ENCODE peak calls at places on chromosomes 3 and 15, in six cellular contexts. N is lower lobe of right lung, S is upper lobe of right lung, O is MM.1S, R is small intestine, Y is pancreas. M is an unnamed sample.
A peak's percentile ranks its signal among the peaks of the same experiment; 100 is the strongest.

GRCh38 chr3:50502584-50503423 is 630 bp downstream of the CACNA2D2 start:
- DNase-seq in N (no peak), S (peak; percentile 70), O (no peak), R (no peak), Y (no peak), M (no peak)

GRCh38 chr15:59656935-59657634 is at the start of gene GTF2A2:
- DNase-seq in N (peak; percentile 97), S (peak; percentile 98), O (peak; percentile 96), R (peak; percentile 97), Y (peak; percentile 92), M (peak; percentile 96)

GRCh38 chr3:3766140-3766539 is 33.1 kb upstream of the LRRN1 start:
- DNase-seq in N (no peak), S (no peak), O (no peak), R (no peak), Y (no peak), M (no peak)

GRCh38 chr3:134087046-134087974 is 57.6 kb upstream of the SLCO2A1 start:
- DNase-seq in N (no peak), S (no peak), O (no peak), R (no peak), Y (no peak), M (no peak)

GRCh38 chr15:42057744-42058646 is 36.4 kb downstream of the PLA2G4D start:
- DNase-seq in N (no peak), S (no peak), O (no peak), R (peak; percentile 19), Y (no peak), M (no peak)

GRCh38 chr3:65436580-65436979 is 602.1 kb downstream of the MAGI1 start:
- DNase-seq in N (no peak), S (no peak), O (peak; percentile 10), R (no peak), Y (no peak), M (no peak)

GRCh38 chr3:183594636-183595035 is 39.1 kb upstream of the KLHL6 start:
- DNase-seq in N (no peak), S (no peak), O (no peak), R (no peak), Y (no peak), M (no peak)

GRCh38 chr3:106825962-106826605 is 551.2 kb upstream of the CCDC54 start:
- DNase-seq in N (no peak), S (no peak), O (no peak), R (no peak), Y (no peak), M (no peak)

GRCh38 chr3:111284485-111285187 is 213.0 kb downstream of the NECTIN3 start:
- DNase-seq in N (no peak), S (no peak), O (no peak), R (no peak), Y (no peak), M (no peak)

GRCh38 chr15:35986072-35986666 is 440.2 kb upstream of the DPH6 start:
- DNase-seq in N (no peak), S (no peak), O (no peak), R (no peak), Y (no peak), M (no peak)

GRCh38 chr15:43279496-43279895 is 12.8 kb upstream of the TGM5 start:
- DNase-seq in N (no peak), S (no peak), O (no peak), R (no peak), Y (no peak), M (no peak)

GRCh38 chr15:39552546-39552945 is 28.3 kb upstream of the THBS1 start:
- DNase-seq in N (no peak), S (no peak), O (peak; percentile 27), R (no peak), Y (no peak), M (no peak)

GRCh38 chr3:108296239-108296638 is at the start of gene HHLA2:
- DNase-seq in N (no peak), S (no peak), O (no peak), R (peak; percentile 97), Y (no peak), M (no peak)

GRCh38 chr3:22372292-22372949 is 621.4 kb upstream of the ZNF385D start:
- DNase-seq in N (peak; percentile 38), S (peak; percentile 64), O (no peak), R (no peak), Y (no peak), M (no peak)

GRCh38 chr15:100738614-100739013 is 136.2 kb downstream of the ASB7 start:
- DNase-seq in N (no peak), S (peak; percentile 39), O (no peak), R (no peak), Y (no peak), M (peak; percentile 31)

GRCh38 chr3:59772416-59773408 is 722.9 kb upstream of the CFAP20DC start:
- DNase-seq in N (no peak), S (no peak), O (peak; percentile 41), R (peak; percentile 33), Y (no peak), M (no peak)

GRCh38 chr3:18011387-18011786 is 269.0 kb upstream of the TBC1D5 start:
- DNase-seq in N (no peak), S (no peak), O (no peak), R (no peak), Y (no peak), M (no peak)

GRCh38 chr15:38263996-38264395 is 11.4 kb downstream of the SPRED1 start:
- DNase-seq in N (no peak), S (no peak), O (no peak), R (no peak), Y (no peak), M (no peak)

GRCh38 chr3:156037356-156037755 is 83.0 kb upstream of the KCNAB1 start:
- DNase-seq in N (no peak), S (no peak), O (no peak), R (no peak), Y (no peak), M (no peak)

GRCh38 chr3:190000187-190000860 is 120.4 kb downstream of the P3H2 start:
- DNase-seq in N (no peak), S (no peak), O (no peak), R (no peak), Y (no peak), M (no peak)
- H3K4me1 ChIP-seq in N (no peaks in the 10 kb centered on the region), S (no peaks in the 10 kb centered on the region), O (no peaks in the 10 kb centered on the region), R (no peaks in the 10 kb centered on the region), Y (no peaks in the 10 kb centered on the region), M (peaks cover 13% of the 10 kb centered on the region)

GRCh38 chr15:96342143-96342466 is 11.6 kb downstream of the NR2F2 start:
- DNase-seq in N (no peak), S (no peak), O (no peak), R (no peak), Y (no peak), M (no peak)

GRCh38 chr15:96343529-96344072 is 13.1 kb downstream of the NR2F2 start:
- DNase-seq in N (no peak), S (no peak), O (no peak), R (peak; percentile 75), Y (no peak), M (peak; percentile 51)

GRCh38 chr15:96344120-96344705 is 13.7 kb downstream of the NR2F2 start:
- DNase-seq in N (no peak), S (no peak), O (no peak), R (no peak), Y (no peak), M (no peak)

GRCh38 chr15:96341465-96342142 is 11.1 kb downstream of the NR2F2 start:
- DNase-seq in N (peak; percentile 39), S (no peak), O (no peak), R (no peak), Y (no peak), M (no peak)

DNA sequence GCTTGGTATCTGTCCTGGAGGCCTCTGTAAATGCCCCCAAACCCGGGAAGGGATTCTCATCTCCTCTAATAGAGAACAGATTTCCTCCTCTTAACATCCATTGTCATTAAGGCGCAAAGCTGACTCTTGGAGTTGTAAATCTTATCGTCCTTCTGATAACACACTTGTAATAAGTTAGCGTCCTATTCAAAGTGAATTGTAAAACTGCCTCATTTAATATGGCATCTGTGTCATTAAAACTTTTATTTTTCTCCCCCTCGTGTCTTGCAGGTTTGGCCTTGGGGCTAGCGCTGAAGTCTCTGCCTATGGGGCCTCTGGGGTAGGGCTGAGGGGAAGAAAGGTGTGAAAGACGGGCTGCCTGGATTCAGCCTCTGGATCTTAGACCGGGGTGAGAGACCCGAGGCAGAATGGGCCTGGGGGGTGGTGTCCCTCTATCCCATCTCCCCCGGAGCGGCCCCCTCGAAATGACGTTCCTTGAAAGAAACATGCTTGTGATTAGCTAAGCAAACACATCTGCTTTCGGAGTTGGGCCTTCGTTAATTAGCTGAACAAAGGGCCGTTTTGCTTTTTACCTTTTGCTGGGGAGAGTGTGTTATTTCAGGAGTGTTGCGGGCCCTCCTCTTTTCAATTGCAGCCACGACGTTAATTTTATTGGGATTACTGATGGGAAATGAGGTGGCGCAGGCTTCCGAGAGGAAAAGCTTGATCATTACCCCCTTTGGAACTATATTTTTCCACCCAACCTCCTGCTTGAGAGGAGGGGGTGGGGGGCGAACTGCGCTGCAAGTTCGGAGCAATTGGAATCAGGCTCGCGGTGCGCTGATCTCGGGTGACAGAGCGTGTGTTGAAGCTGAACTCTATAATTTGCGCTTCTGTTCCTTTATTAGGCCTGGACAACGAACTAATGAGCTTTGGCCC is 12.4 kb downstream of the NR2F2 start:
- DNase-seq in N (no peak), S (no peak), O (no peak), R (peak; percentile 59), Y (no peak), M (no peak)
- H3K4me3 ChIP-seq in N (peak overlapping the region; percentile 71), S (peak overlapping the region; percentile 56), O (no peak overlapping the region), R (peak overlapping the region; percentile 9), Y (peak overlapping the region; percentile 12), M (peak overlapping the region; percentile 9)

DNA sequence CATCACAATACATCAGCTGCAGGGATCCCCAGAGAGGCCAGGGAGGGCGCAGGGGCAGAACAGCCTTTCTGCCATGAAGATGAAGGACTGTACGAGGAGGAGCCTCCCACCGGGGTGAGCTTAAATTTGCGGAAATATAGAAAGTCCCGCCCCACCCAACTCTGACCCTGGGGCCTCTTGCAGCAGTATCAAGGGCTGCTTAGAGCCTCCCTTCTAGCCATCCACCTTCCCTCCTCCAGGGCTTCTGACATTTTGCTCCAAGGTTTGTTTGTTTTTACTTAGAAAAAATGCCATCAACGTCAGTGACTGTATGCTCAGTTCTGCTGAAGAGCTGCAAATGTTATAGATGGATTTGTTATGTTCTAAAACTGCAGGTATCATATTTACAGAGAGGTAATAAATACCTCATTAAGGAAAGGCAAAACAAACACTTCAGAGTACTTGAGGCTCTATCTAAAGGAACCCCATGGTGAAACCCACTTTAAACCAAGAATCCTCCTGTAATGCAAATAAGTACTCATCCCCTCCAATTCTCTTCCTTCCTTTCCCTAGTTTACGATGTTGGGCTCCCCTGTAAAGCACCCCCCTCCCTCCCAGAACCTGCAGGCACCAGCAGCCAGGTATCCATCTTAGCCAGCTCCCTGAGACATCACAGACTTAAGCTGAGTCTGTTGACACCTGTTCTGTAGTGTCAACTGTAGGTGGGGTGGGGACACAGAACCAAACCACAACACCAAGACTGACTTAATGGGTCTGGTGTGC is 30.5 kb downstream of the RFTN1 start:
- DNase-seq in N (peak; percentile 82), S (peak; percentile 67), O (no peak), R (peak; percentile 5), Y (no peak), M (no peak)
- H3K4me1 ChIP-seq in N (peaks cover 61% of the 10 kb centered on the region), S (peaks cover 54% of the 10 kb centered on the region), O (peaks cover 4% of the 10 kb centered on the region), R (no peaks in the 10 kb centered on the region), Y (no peaks in the 10 kb centered on the region), M (peaks cover 9% of the 10 kb centered on the region)

DNA sequence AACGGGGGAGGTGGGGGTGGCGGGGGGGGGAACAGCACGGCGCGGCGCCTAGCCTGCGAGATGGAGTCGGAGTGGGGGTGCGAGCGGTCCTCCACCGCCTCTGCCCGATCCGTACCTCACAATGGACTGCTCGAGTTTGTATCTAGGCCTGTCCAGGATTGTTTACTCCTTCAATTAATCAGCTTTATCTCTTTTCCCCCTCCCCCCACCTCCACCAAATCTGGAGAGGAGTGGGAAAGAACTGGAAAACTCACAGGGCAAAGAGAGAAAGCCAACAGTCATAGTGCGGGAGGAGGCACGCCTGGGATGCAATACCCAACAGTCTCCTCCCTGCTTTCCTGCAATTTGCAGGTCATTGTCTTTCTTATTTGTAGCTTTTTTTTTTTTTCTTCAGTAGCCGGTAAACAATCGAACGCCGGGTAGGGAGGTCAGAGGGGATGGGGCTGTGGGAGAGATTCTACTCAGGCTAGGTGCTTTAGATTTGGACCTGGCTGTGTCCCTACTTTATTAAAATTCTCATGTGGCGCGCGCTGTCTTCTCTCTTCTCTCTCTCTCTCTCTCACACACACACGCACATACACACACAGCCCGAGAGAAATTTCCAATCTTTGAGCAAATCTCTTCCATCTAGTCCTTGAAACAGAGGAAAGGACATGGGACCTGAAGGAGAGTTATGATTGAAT is 6.9 kb upstream of the MEIS2 start:
- DNase-seq in N (no peak), S (no peak), O (no peak), R (no peak), Y (no peak), M (no peak)
- H3K4me3 ChIP-seq in N (peak overlapping the region; percentile 13), S (peak overlapping the region; percentile 30), O (no peak overlapping the region), R (no peak overlapping the region), Y (no peak overlapping the region), M (peak overlapping the region; percentile 31)

M was measured in ascending aorta.